ENCODE peak calls at places on chromosomes 6 and 20, in nine cellular contexts. C is upper lobe of right lung; I is CD4-positive, CD25-positive, alpha-beta regulatory T cell; X is AG04450; W is A549; V is heart right ventricle; F is osteoblast; P is dorsolateral prefrontal cortex; B is foreskin keratinocyte. K is an unnamed sample.

GRCh38 chr6:26043389-26044139 is 43.7 kb upstream of the HFE start:
- DNase-seq in C (peak), I (peak), X (peak), W (peak), V (peak), F (peak), P (peak), B (peak), K (peak)

GRCh38 chr20:62413896-62414481 is 6.9 kb upstream of the CABLES2 start:
- DNase-seq in C (no peak), I (no peak), X (no peak), W (peak), V (no peak), F (no peak), P (no peak), B (no peak), K (no peak)

GRCh38 chr6:51608932-51609331 is 478.5 kb downstream of the PKHD1 start:
- DNase-seq in C (no peak), I (no peak), X (no peak), W (no peak), V (no peak), F (no peak), P (no peak), B (no peak), K (no peak)

GRCh38 chr6:29414588-29414987 is at the start of gene OR12D1:
- DNase-seq in C (no peak), I (no peak), X (no peak), W (no peak), V (no peak), F (no peak), P (no peak), B (peak), K (no peak)

GRCh38 chr6:17907467-17908229 is 79.8 kb downstream of the KIF13A start:
- DNase-seq in C (peak), I (no peak), X (peak), W (peak), V (peak), F (peak), P (peak), B (peak), K (peak)

GRCh38 chr6:40710626-40711354 is 123.6 kb upstream of the LRFN2 start:
- DNase-seq in C (no peak), I (no peak), X (no peak), W (no peak), V (peak), F (no peak), P (no peak), B (no peak), K (no peak)

GRCh38 chr20:53208110-53208908 is 236.2 kb downstream of the TSHZ2 start:
- DNase-seq in C (no peak), I (no peak), X (no peak), W (no peak), V (no peak), F (no peak), P (no peak), B (no peak), K (no peak)

GRCh38 chr6:54085047-54085446 is 26.2 kb upstream of the MLIP start:
- DNase-seq in C (no peak), I (no peak), X (no peak), W (no peak), V (no peak), F (no peak), P (no peak), B (no peak), K (no peak)

GRCh38 chr20:9590189-9590588 is 75.8 kb downstream of the LAMP5 start:
- DNase-seq in C (no peak), I (no peak), X (peak), W (no peak), V (no peak), F (peak), P (no peak), B (no peak), K (peak)

GRCh38 chr6:84882768-84883766 is 118.7 kb upstream of the TBX18 start:
- DNase-seq in C (no peak), I (no peak), X (no peak), W (no peak), V (no peak), F (no peak), P (no peak), B (no peak), K (no peak)

GRCh38 chr20:45383131-45383530 is 5.0 kb upstream of the TP53TG5 start:
- DNase-seq in C (no peak), I (no peak), X (no peak), W (no peak), V (no peak), F (peak), P (no peak), B (no peak), K (no peak)

GRCh38 chr20:48930878-48931277 is 9.4 kb downstream of the ARFGEF2 start:
- DNase-seq in C (no peak), I (no peak), X (no peak), W (no peak), V (no peak), F (no peak), P (no peak), B (no peak), K (no peak)

GRCh38 chr20:48930035-48930434 is 8.5 kb downstream of the ARFGEF2 start:
- DNase-seq in C (no peak), I (no peak), X (no peak), W (no peak), V (no peak), F (no peak), P (no peak), B (no peak), K (no peak)

GRCh38 chr20:48933017-48933766 is 11.7 kb downstream of the ARFGEF2 start:
- DNase-seq in C (peak), I (no peak), X (no peak), W (no peak), V (no peak), F (no peak), P (no peak), B (no peak), K (no peak)

GRCh38 chr20:48932375-48932941 is 10.9 kb downstream of the ARFGEF2 start:
- DNase-seq in C (no peak), I (no peak), X (no peak), W (no peak), V (no peak), F (peak), P (no peak), B (no peak), K (no peak)

GRCh38 chr20:48931527-48932374 is 10.2 kb downstream of the ARFGEF2 start:
- DNase-seq in C (no peak), I (no peak), X (no peak), W (no peak), V (no peak), F (no peak), P (no peak), B (no peak), K (no peak)
- H3K27ac ChIP-seq in C (no peak), I (no peak), X (no peak), W (no peak), V (peak), F (peak), P (peak), B (no peak), K (no peak)

GRCh38 chr20:38283236-38283635 is 20.7 kb upstream of the BPI start:
- DNase-seq in C (no peak), I (no peak), X (no peak), W (no peak), V (no peak), F (no peak), P (no peak), B (no peak), K (no peak)
- H3K27ac ChIP-seq in C (no peak), I (no peak), X (no peak), W (no peak), V (no peak), F (no peak), P (no peak), B (no peak), K (no peak)

DNA sequence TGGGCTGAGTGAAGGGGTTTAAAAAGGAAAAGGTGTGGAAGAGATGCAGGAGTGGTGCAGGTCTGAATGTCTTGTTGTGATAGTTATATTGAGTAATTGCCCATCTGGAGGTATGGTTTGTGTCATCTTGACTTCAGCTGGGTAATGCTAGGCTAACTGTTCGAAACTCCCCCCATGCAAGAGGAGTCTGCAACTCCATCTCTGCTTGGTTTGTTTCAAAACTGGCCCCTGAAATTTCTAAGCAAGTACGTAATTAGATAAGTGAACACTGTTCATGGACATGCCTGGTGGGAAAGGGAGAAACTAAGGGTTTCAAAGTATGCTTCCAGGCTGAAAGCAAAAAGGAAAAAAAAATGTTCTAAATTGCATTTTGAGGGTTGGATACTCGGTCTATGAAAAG is 17.1 kb downstream of the TTK start:
- DNase-seq in C (no peak), I (no peak), X (no peak), W (no peak), V (no peak), F (no peak), P (no peak), B (no peak), K (no peak)
- H3K27ac ChIP-seq in C (no peak), I (no peak), X (no peak), W (no peak), V (no peak), F (peak), P (no peak), B (no peak), K (no peak)

GRCh38 chr20:50868509-50869495 is 62.4 kb downstream of the ADNP start:
- DNase-seq in C (no peak), I (no peak), X (no peak), W (no peak), V (no peak), F (peak), P (no peak), B (peak), K (peak)

GRCh38 chr20:50873518-50873959 is 57.7 kb downstream of the ADNP start:
- DNase-seq in C (peak), I (no peak), X (no peak), W (no peak), V (no peak), F (peak), P (no peak), B (no peak), K (no peak)

GRCh38 chr20:50867805-50868204 is 63.4 kb downstream of the ADNP start:
- DNase-seq in C (no peak), I (no peak), X (no peak), W (no peak), V (no peak), F (no peak), P (no peak), B (no peak), K (no peak)

GRCh38 chr20:50872562-50873288 is 58.5 kb downstream of the ADNP start:
- DNase-seq in C (no peak), I (no peak), X (no peak), W (no peak), V (no peak), F (peak), P (no peak), B (no peak), K (no peak)

GRCh38 chr20:50870572-50871161 is 60.6 kb downstream of the ADNP start:
- DNase-seq in C (no peak), I (no peak), X (no peak), W (no peak), V (no peak), F (peak), P (no peak), B (no peak), K (no peak)
- H3K27ac ChIP-seq in C (no peak), I (no peak), X (peak), W (no peak), V (no peak), F (no peak), P (no peak), B (no peak), K (no peak)

GRCh38 chr6:63521475-63522210 is 50.6 kb upstream of the LOC128125822 start:
- DNase-seq in C (no peak), I (no peak), X (no peak), W (no peak), V (no peak), F (no peak), P (no peak), B (no peak), K (no peak)
- H3K27ac ChIP-seq in C (no peak), I (no peak), X (no peak), W (peak), V (no peak), F (no peak), P (no peak), B (peak), K (no peak)

GRCh38 chr6:47453372-47453936 is 24.1 kb upstream of the CD2AP start:
- DNase-seq in C (no peak), I (no peak), X (no peak), W (no peak), V (no peak), F (no peak), P (no peak), B (no peak), K (no peak)
- H3K27ac ChIP-seq in C (no peak), I (no peak), X (no peak), W (no peak), V (no peak), F (no peak), P (no peak), B (no peak), K (no peak)

GRCh38 chr20:11850901-11851300 is 66.8 kb upstream of the BTBD3 start:
- DNase-seq in C (no peak), I (no peak), X (no peak), W (no peak), V (no peak), F (no peak), P (no peak), B (peak), K (peak)
- H3K27ac ChIP-seq in C (no peak), I (no peak), X (no peak), W (no peak), V (no peak), F (no peak), P (no peak), B (no peak), K (peak)

K was measured in epithelial cell of prostate.